ENCODE peak calls at places on chromosome 15, in nine cellular contexts. E is testis; T is uterus; G is CD8-positive, alpha-beta T cell; N is OCI-LY7; K is right atrium auricular region; P is RWPE2; V is tibial artery; D is cardiac muscle cell. L is an unnamed sample.
A peak's percentile ranks its signal among the peaks of the same experiment; 100 is the strongest.

GRCh38 chr15:64528871-64529270 is 68.5 kb downstream of the ZNF609 start:
- DNase-seq in E (no peak), T (no peak), G (no peak), N (no peak), K (no peak), P (no peak), V (no peak), D (no peak), L (no peak)

GRCh38 chr15:60656491-60657284 is 177.7 kb upstream of the ICE2 start:
- DNase-seq in E (no peak), T (no peak), G (no peak), N (no peak), K (no peak), P (no peak), V (no peak), D (peak; percentile 86), L (no peak)

GRCh38 chr15:101391431-101391830 is 96.4 kb upstream of the SNRPA1 start:
- DNase-seq in E (no peak), T (no peak), G (no peak), N (no peak), K (no peak), P (no peak), V (peak; percentile 51), D (no peak), L (no peak)

GRCh38 chr15:34065941-34066340 is 26.9 kb upstream of the AVEN start:
- DNase-seq in E (no peak), T (no peak), G (no peak), N (no peak), K (no peak), P (no peak), V (no peak), D (no peak), L (no peak)

GRCh38 chr15:77988386-77989301 is 88.9 kb downstream of the TBC1D2B start:
- DNase-seq in E (no peak), T (peak; percentile 18), G (no peak), N (no peak), K (no peak), P (peak; percentile 67), V (peak; percentile 62), D (no peak), L (peak; percentile 74)

GRCh38 chr15:36579792-36580431 is 486 bp downstream of the CDIN1 start:
- DNase-seq in E (peak; percentile 52), T (no peak), G (no peak), N (peak; percentile 42), K (no peak), P (no peak), V (peak; percentile 68), D (no peak), L (no peak)

GRCh38 chr15:63506537-63507035 is 2.2 kb downstream of the USP3 start:
- DNase-seq in E (no peak), T (no peak), G (no peak), N (peak; percentile 36), K (no peak), P (no peak), V (no peak), D (no peak), L (no peak)

GRCh38 chr15:72851586-72851985 is 68.0 kb upstream of the ADPGK start:
- DNase-seq in E (no peak), T (no peak), G (no peak), N (no peak), K (no peak), P (peak; percentile 25), V (no peak), D (no peak), L (no peak)

GRCh38 chr15:92839696-92840095 is 60.4 kb upstream of the CHD2 start:
- DNase-seq in E (no peak), T (no peak), G (no peak), N (peak; percentile 87), K (no peak), P (no peak), V (no peak), D (no peak), L (no peak)

GRCh38 chr15:53976844-53977392 is 1.3 kb upstream of the UNC13C start:
- DNase-seq in E (peak; percentile 40), T (no peak), G (no peak), N (no peak), K (no peak), P (no peak), V (peak; percentile 72), D (no peak), L (no peak)

GRCh38 chr15:34691024-34691423 is 63.8 kb downstream of the GJD2 start:
- DNase-seq in E (no peak), T (no peak), G (no peak), N (no peak), K (no peak), P (no peak), V (no peak), D (no peak), L (no peak)

GRCh38 chr15:38479286-38479685 is 25.4 kb downstream of the FAM98B start:
- DNase-seq in E (no peak), T (no peak), G (no peak), N (no peak), K (no peak), P (no peak), V (no peak), D (no peak), L (no peak)

GRCh38 chr15:38476120-38476519 is 22.2 kb downstream of the FAM98B start:
- DNase-seq in E (no peak), T (no peak), G (no peak), N (no peak), K (no peak), P (no peak), V (no peak), D (no peak), L (no peak)

GRCh38 chr15:38475361-38475760 is 21.4 kb downstream of the FAM98B start:
- DNase-seq in E (no peak), T (no peak), G (no peak), N (no peak), K (no peak), P (no peak), V (no peak), D (no peak), L (no peak)

GRCh38 chr15:38474155-38474757 is 20.3 kb downstream of the FAM98B start:
- DNase-seq in E (peak; percentile 43), T (no peak), G (peak; percentile 24), N (peak; percentile 72), K (no peak), P (no peak), V (no peak), D (peak; percentile 80), L (no peak)

DNA sequence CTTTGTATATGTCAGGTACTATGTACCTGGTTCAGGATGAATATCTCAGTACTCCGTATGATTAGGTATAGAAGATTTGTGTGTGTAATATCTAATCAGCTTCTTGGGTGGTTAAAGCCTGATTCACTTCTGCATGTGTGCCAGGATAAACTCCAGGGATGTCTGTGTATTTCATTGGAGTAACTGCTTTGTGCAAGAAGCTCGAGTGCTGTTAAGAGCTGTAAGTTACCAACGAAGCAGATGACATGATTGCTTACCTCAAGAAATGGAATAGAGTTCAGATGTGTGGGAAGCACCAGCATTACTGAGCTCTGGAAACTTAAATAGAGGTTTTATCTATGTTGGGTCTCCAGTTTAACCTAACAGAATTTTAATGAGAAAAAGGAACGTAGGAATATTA is 23.7 kb downstream of the FAM98B start:
- DNase-seq in E (no peak), T (no peak), G (no peak), N (no peak), K (no peak), P (no peak), V (no peak), D (no peak), L (no peak)
- H3K4me1 ChIP-seq in E (no peaks in the 10 kb centered on the region), T (no peaks in the 10 kb centered on the region), G (peaks cover 17% of the 10 kb centered on the region), N (no peaks in the 10 kb centered on the region), K (no peaks in the 10 kb centered on the region), P (no peaks in the 10 kb centered on the region), V (no peaks in the 10 kb centered on the region), D (no peaks in the 10 kb centered on the region), L (no peaks in the 10 kb centered on the region)

GRCh38 chr15:80823120-80823519 is 44.0 kb downstream of the CEMIP start:
- DNase-seq in E (no peak), T (no peak), G (no peak), N (no peak), K (no peak), P (peak; percentile 41), V (no peak), D (no peak), L (no peak)

GRCh38 chr15:80822666-80823065 is 43.5 kb downstream of the CEMIP start:
- DNase-seq in E (no peak), T (no peak), G (no peak), N (no peak), K (no peak), P (peak; percentile 4), V (no peak), D (no peak), L (no peak)

GRCh38 chr15:80820092-80820491 is 40.9 kb downstream of the CEMIP start:
- DNase-seq in E (no peak), T (no peak), G (no peak), N (no peak), K (no peak), P (no peak), V (no peak), D (no peak), L (no peak)

GRCh38 chr15:80825361-80826030 is 46.3 kb downstream of the CEMIP start:
- DNase-seq in E (no peak), T (no peak), G (no peak), N (no peak), K (no peak), P (peak; percentile 24), V (no peak), D (peak; percentile 33), L (no peak)

GRCh38 chr15:80823995-80824394 is 44.8 kb downstream of the CEMIP start:
- DNase-seq in E (no peak), T (no peak), G (no peak), N (peak; percentile 51), K (no peak), P (peak; percentile 35), V (no peak), D (no peak), L (no peak)
- H3K4me3 ChIP-seq in E (no peak overlapping the region), T (no peak overlapping the region), G (no peak overlapping the region), N (no peak overlapping the region), K (no peak overlapping the region), P (no peak overlapping the region), V (no peak overlapping the region), D (no peak overlapping the region), L (no peak overlapping the region)

DNA sequence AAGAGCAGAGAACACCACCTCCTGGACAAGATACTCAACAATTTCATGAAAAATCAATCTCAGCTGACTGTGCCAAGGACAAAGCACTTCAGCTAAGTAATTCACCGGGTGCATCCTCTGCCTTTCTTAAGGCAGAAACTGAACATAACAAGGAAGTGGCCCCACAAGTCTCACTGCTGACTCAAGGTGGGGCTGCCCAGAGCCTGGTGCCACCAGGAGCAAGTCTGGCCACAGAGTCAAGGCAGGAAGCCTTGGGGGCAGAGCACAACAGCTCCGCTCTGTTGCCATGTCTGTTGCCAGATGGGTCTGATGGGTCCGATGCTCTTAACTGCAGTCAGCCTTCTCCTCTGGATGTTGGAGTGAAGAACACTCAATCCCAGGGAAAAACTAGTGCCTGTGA is 200.5 kb downstream of the AKAP13 start:
- DNase-seq in E (no peak), T (no peak), G (peak; percentile 57), N (no peak), K (no peak), P (no peak), V (no peak), D (no peak), L (peak; percentile 88)
- H3K27ac ChIP-seq in E (peak overlapping the region; percentile 79), T (peak overlapping the region; percentile 91), G (peak overlapping the region; percentile 88), N (peak overlapping the region; percentile 61), K (peak overlapping the region; percentile 94), P (no peak overlapping the region), V (peak overlapping the region; percentile 42), D (no peak overlapping the region), L (peak overlapping the region; percentile 97)

DNA sequence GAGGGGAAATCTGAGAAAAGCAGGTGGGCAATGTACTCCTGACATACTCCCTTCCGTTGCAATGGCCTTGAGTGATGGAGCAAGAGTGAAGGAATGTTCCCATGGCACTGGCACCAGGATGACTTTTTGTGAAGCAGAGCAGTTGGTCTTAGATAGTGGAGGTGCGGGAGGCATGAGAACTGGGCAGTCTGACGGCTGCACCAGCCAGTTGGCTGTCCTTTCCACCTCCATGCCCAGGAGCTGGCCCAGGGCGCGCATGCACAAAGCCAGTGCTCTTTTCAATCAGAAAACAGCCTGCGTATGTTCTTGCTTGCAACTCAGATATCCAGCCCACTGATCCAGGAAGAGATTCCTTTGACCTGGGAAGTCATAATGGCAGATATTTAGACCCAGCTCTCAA is 136.8 kb downstream of the PGPEP1L start:
- DNase-seq in E (no peak), T (no peak), G (no peak), N (no peak), K (no peak), P (no peak), V (no peak), D (no peak), L (no peak)
- H3K4me1 ChIP-seq in E (peaks cover 20% of the 10 kb centered on the region), T (peaks cover 3% of the 10 kb centered on the region), G (peaks cover 22% of the 10 kb centered on the region), N (peaks cover 9% of the 10 kb centered on the region), K (peaks cover 50% of the 10 kb centered on the region), P (peaks cover 79% of the 10 kb centered on the region), V (peaks cover 34% of the 10 kb centered on the region), D (peaks cover 22% of the 10 kb centered on the region), L (peaks cover 46% of the 10 kb centered on the region)

L was measured in spleen.